ENCODE peak calls at places on chromosomes 4 and X, in four cellular contexts. V is EL; X is ELF-1; J is CD4-positive, alpha-beta T cell. R is an unnamed sample.

GRCh38 chr4:46931981-46932380 is 22.9 kb upstream of the COX7B2 start:
- DNase-seq in V (peak; percentile 48), X (peak; percentile 1), J (no peak), R (no peak)

GRCh38 chrX:154714925-154715324 is 36.0 kb downstream of the GAB3 start:
- DNase-seq in V (peak; percentile 45), X (peak; percentile 41), J (no peak), R (no peak)

GRCh38 chrX:18769812-18770573 is 62.5 kb downstream of the PPEF1 start:
- DNase-seq in V (no peak), X (no peak), J (no peak), R (no peak)

GRCh38 chr4:121690001-121690400 is 6.8 kb downstream of the ANXA5 start:
- DNase-seq in V (peak; percentile 79), X (no peak), J (no peak), R (no peak)

GRCh38 chrX:109714340-109714958 is 18.6 kb downstream of the ACSL4 start:
- DNase-seq in V (peak; percentile 81), X (no peak), J (no peak), R (no peak)

GRCh38 chrX:39928704-39929439 is 168.9 kb downstream of the BCOR start:
- DNase-seq in V (no peak), X (no peak), J (no peak), R (no peak)

GRCh38 chr4:121243476-121243875 is 79.4 kb upstream of the TNIP3 start:
- DNase-seq in V (peak; percentile 6), X (no peak), J (no peak), R (no peak)

GRCh38 chr4:173821031-173821430 is 291.0 kb upstream of the HAND2 start:
- DNase-seq in V (no peak), X (no peak), J (no peak), R (no peak)

GRCh38 chrX:110086916-110087484 is 84.1 kb downstream of the TMEM164 start:
- DNase-seq in V (peak; percentile 88), X (peak; percentile 73), J (no peak), R (no peak)

GRCh38 chr4:53591372-53591892 is at the start of gene LNX1:
- DNase-seq in V (no peak), X (peak; percentile 94), J (no peak), R (peak; percentile 24)

GRCh38 chr4:126784966-126785580 is 847.7 kb upstream of the INTU start:
- DNase-seq in V (peak; percentile 25), X (peak; percentile 19), J (no peak), R (no peak)

GRCh38 chrX:108225456-108225730 is 133.8 kb downstream of the ATG4A start:
- DNase-seq in V (no peak), X (no peak), J (no peak), R (no peak)

GRCh38 chrX:48903290-48903689 is 5.6 kb downstream of the PQBP1 start:
- DNase-seq in V (no peak), X (no peak), J (no peak), R (no peak)

GRCh38 chr4:158171456-158171790 is 1.4 kb downstream of the GASK1B start:
- DNase-seq in V (no peak), X (no peak), J (no peak), R (no peak)

GRCh38 chr4:172985552-172985951 is 183.1 kb upstream of the GALNT7 start:
- DNase-seq in V (no peak), X (no peak), J (no peak), R (no peak)

GRCh38 chr4:108965472-108966076 is 202.7 kb upstream of the ETNPPL start:
- DNase-seq in V (no peak), X (no peak), J (no peak), R (no peak)

GRCh38 chr4:83282049-83282535 is 2.5 kb downstream of the COQ2 start:
- DNase-seq in V (peak; percentile 68), X (no peak), J (peak; percentile 8), R (peak; percentile 53)

GRCh38 chrX:41542151-41542935 is 95.2 kb downstream of the NYX start:
- DNase-seq in V (peak; percentile 25), X (peak; percentile 58), J (no peak), R (no peak)

GRCh38 chr4:106909776-106910175 is 126.3 kb downstream of the DKK2 start:
- DNase-seq in V (no peak), X (no peak), J (no peak), R (no peak)

GRCh38 chrX:68794486-68794885 is 34.3 kb upstream of the EFNB1 start:
- DNase-seq in V (no peak), X (no peak), J (no peak), R (no peak)

GRCh38 chrX:14354541-14354940 is 174.8 kb upstream of the GLRA2 start:
- DNase-seq in V (peak; percentile 37), X (no peak), J (no peak), R (no peak)

GRCh38 chr4:26522478-26522877 is 32.2 kb upstream of the CCKAR start:
- DNase-seq in V (peak; percentile 38), X (no peak), J (no peak), R (no peak)

GRCh38 chr4:72567821-72568620 is 1.0 kb downstream of the ADAMTS3 start:
- DNase-seq in V (peak; percentile 81), X (peak; percentile 97), J (no peak), R (peak; percentile 86)

GRCh38 chrX:109709129-109709631 is 23.9 kb downstream of the ACSL4 start:
- DNase-seq in V (peak; percentile 50), X (peak; percentile 22), J (no peak), R (no peak)

GRCh38 chrX:133434197-133434820 is 19.0 kb upstream of the GPC4 start:
- DNase-seq in V (no peak), X (peak; percentile 59), J (no peak), R (no peak)

GRCh38 chr4:173777921-173778320 is 247.9 kb upstream of the HAND2 start:
- DNase-seq in V (no peak), X (peak; percentile 13), J (no peak), R (no peak)

GRCh38 chr4:7987148-7987989 is 47.7 kb upstream of the AFAP1 start:
- DNase-seq in V (peak; percentile 73), X (peak; percentile 89), J (peak; percentile 64), R (peak; percentile 80)

GRCh38 chrX:23861215-23861896 is 46.4 kb downstream of the APOO start:
- DNase-seq in V (no peak), X (no peak), J (no peak), R (no peak)

GRCh38 chr4:165682621-165683020 is 190.4 kb upstream of the TLL1 start:
- DNase-seq in V (no peak), X (no peak), J (no peak), R (no peak)

GRCh38 chr4:87896020-87896621 is 63.4 kb downstream of the MEPE start:
- DNase-seq in V (peak; percentile 89), X (peak; percentile 16), J (no peak), R (no peak)

GRCh38 chrX:39922926-39923325 is 174.8 kb downstream of the BCOR start:
- DNase-seq in V (no peak), X (no peak), J (no peak), R (no peak)

R was measured in retina.